ENCODE peak calls at places on chromosomes 16 and 17, in six cellular contexts. One of them, this sample, is unnamed.

GRCh38 chr17:46038937-46039336 is 39.9 kb downstream of the STH start:
- DNase-seq in stimulated activated CD4-positive, alpha-beta T cell treated with anti-CD3 and anti-CD28 coated beads, Interleukin-1b, Interleukin-23, amount 100 ng/mL, for 24 hours: no peak
- DNase-seq in astrocyte: no peak
- DNase-seq in activated CD4-positive, alpha-beta T cell treated with anti-CD3 and anti-CD28 coated beads for 24 hours: no peak
- DNase-seq in activated CD8-positive, alpha-beta memory T cell treated with anti-CD3 and anti-CD28 coated beads, Interleukin-2, amount 10 ng/mL, durations not matched to agents 7 days and 5 days: no peak
- DNase-seq in tibial nerve: no peak
- DNase-seq in this sample: no peak

GRCh38 chr17:73510981-73511442 is 133.2 kb downstream of the SDK2 start:
- DNase-seq in stimulated activated CD4-positive, alpha-beta T cell treated with anti-CD3 and anti-CD28 coated beads, Interleukin-1b, Interleukin-23, amount 100 ng/mL, for 24 hours: no peak
- DNase-seq in astrocyte: no peak
- DNase-seq in activated CD4-positive, alpha-beta T cell treated with anti-CD3 and anti-CD28 coated beads for 24 hours: no peak
- DNase-seq in activated CD8-positive, alpha-beta memory T cell treated with anti-CD3 and anti-CD28 coated beads, Interleukin-2, amount 10 ng/mL, durations not matched to agents 7 days and 5 days: no peak
- DNase-seq in tibial nerve: no peak
- DNase-seq in this sample: no peak

GRCh38 chr16:47523342-47524006 is 62.3 kb downstream of the PHKB start:
- DNase-seq in stimulated activated CD4-positive, alpha-beta T cell treated with anti-CD3 and anti-CD28 coated beads, Interleukin-1b, Interleukin-23, amount 100 ng/mL, for 24 hours: no peak
- DNase-seq in astrocyte: no peak
- DNase-seq in activated CD4-positive, alpha-beta T cell treated with anti-CD3 and anti-CD28 coated beads for 24 hours: no peak
- DNase-seq in activated CD8-positive, alpha-beta memory T cell treated with anti-CD3 and anti-CD28 coated beads, Interleukin-2, amount 10 ng/mL, durations not matched to agents 7 days and 5 days: no peak
- DNase-seq in tibial nerve: no peak
- DNase-seq in this sample: no peak

GRCh38 chr17:43665038-43665386 is 3.3 kb upstream of the MEOX1 start:
- DNase-seq in stimulated activated CD4-positive, alpha-beta T cell treated with anti-CD3 and anti-CD28 coated beads, Interleukin-1b, Interleukin-23, amount 100 ng/mL, for 24 hours: no peak
- DNase-seq in astrocyte: no peak
- DNase-seq in activated CD4-positive, alpha-beta T cell treated with anti-CD3 and anti-CD28 coated beads for 24 hours: no peak
- DNase-seq in activated CD8-positive, alpha-beta memory T cell treated with anti-CD3 and anti-CD28 coated beads, Interleukin-2, amount 10 ng/mL, durations not matched to agents 7 days and 5 days: no peak
- DNase-seq in tibial nerve: no peak
- DNase-seq in this sample: no peak

GRCh38 chr17:7854851-7855642 is at the start of gene TMEM88:
- DNase-seq in stimulated activated CD4-positive, alpha-beta T cell treated with anti-CD3 and anti-CD28 coated beads, Interleukin-1b, Interleukin-23, amount 100 ng/mL, for 24 hours: no peak
- DNase-seq in astrocyte: no peak
- DNase-seq in activated CD4-positive, alpha-beta T cell treated with anti-CD3 and anti-CD28 coated beads for 24 hours: no peak
- DNase-seq in activated CD8-positive, alpha-beta memory T cell treated with anti-CD3 and anti-CD28 coated beads, Interleukin-2, amount 10 ng/mL, durations not matched to agents 7 days and 5 days: no peak
- DNase-seq in tibial nerve: no peak
- DNase-seq in this sample: no peak

GRCh38 chr17:40460585-40460975 is 17.3 kb downstream of the IGFBP4 start:
- DNase-seq in stimulated activated CD4-positive, alpha-beta T cell treated with anti-CD3 and anti-CD28 coated beads, Interleukin-1b, Interleukin-23, amount 100 ng/mL, for 24 hours: no peak
- DNase-seq in astrocyte: no peak
- DNase-seq in activated CD4-positive, alpha-beta T cell treated with anti-CD3 and anti-CD28 coated beads for 24 hours: no peak
- DNase-seq in activated CD8-positive, alpha-beta memory T cell treated with anti-CD3 and anti-CD28 coated beads, Interleukin-2, amount 10 ng/mL, durations not matched to agents 7 days and 5 days: no peak
- DNase-seq in tibial nerve: no peak
- DNase-seq in this sample: no peak

GRCh38 chr17:58052951-58053715 is 30.1 kb upstream of the DYNLL2 start:
- DNase-seq in stimulated activated CD4-positive, alpha-beta T cell treated with anti-CD3 and anti-CD28 coated beads, Interleukin-1b, Interleukin-23, amount 100 ng/mL, for 24 hours: no peak
- DNase-seq in astrocyte: no peak
- DNase-seq in activated CD4-positive, alpha-beta T cell treated with anti-CD3 and anti-CD28 coated beads for 24 hours: no peak
- DNase-seq in activated CD8-positive, alpha-beta memory T cell treated with anti-CD3 and anti-CD28 coated beads, Interleukin-2, amount 10 ng/mL, durations not matched to agents 7 days and 5 days: no peak
- DNase-seq in tibial nerve: no peak
- DNase-seq in this sample: no peak

GRCh38 chr16:79842197-79842596 is 241.7 kb upstream of the MAF start:
- DNase-seq in stimulated activated CD4-positive, alpha-beta T cell treated with anti-CD3 and anti-CD28 coated beads, Interleukin-1b, Interleukin-23, amount 100 ng/mL, for 24 hours: no peak
- DNase-seq in astrocyte: no peak
- DNase-seq in activated CD4-positive, alpha-beta T cell treated with anti-CD3 and anti-CD28 coated beads for 24 hours: no peak
- DNase-seq in activated CD8-positive, alpha-beta memory T cell treated with anti-CD3 and anti-CD28 coated beads, Interleukin-2, amount 10 ng/mL, durations not matched to agents 7 days and 5 days: no peak
- DNase-seq in tibial nerve: no peak
- DNase-seq in this sample: no peak